ENCODE peak calls at places on chromosomes 11 and 22, in four cellular contexts. A is heart left ventricle, S is Peyer's patch, D is suprapubic skin. R is an unnamed sample.

GRCh38 chr11:23280088-23280487 is 419.8 kb upstream of the CCDC179 start:
- DNase-seq in S (no peak), A (no peak), D (no peak), R (no peak)

GRCh38 chr11:132072044-132072879 is 701.8 kb downstream of the NTM start:
- DNase-seq in A (no peak), D (no peak), S (no peak), R (no peak)

GRCh38 chr22:20205964-20206708 is 55.3 kb upstream of the CCDC188 start:
- DNase-seq in A (peak; percentile 76), S (peak; percentile 73), D (peak; percentile 76), R (no peak)

GRCh38 chr11:6427516-6427915 is 8.6 kb upstream of the APBB1 start:
- DNase-seq in A (no peak), S (no peak), D (no peak), R (no peak)

GRCh38 chr11:65218446-65218845 is 36.7 kb downstream of the CAPN1 start:
- DNase-seq in A (no peak), D (no peak), S (no peak), R (no peak)

GRCh38 chr11:35549787-35550186 is 24.4 kb upstream of the PAMR1 start:
- DNase-seq in S (no peak), D (no peak), A (no peak), R (no peak)

GRCh38 chr22:24156146-24156914 is 25.0 kb upstream of the SUSD2 start:
- DNase-seq in S (peak; percentile 49), A (no peak), D (no peak), R (no peak)

GRCh38 chr22:44247346-44247745 is 65.4 kb downstream of the SHISAL1 start:
- DNase-seq in D (no peak), A (no peak), S (no peak), R (no peak)

GRCh38 chr11:123308077-123308476 is 113.0 kb upstream of the CLMP start:
- DNase-seq in S (no peak), A (peak; percentile 60), D (no peak), R (no peak)

GRCh38 chr11:115623021-115623451 is 118.8 kb upstream of the CADM1 start:
- DNase-seq in D (peak; percentile 79), A (peak; percentile 95), S (peak; percentile 16), R (no peak)

GRCh38 chr22:35642305-35642741 is 5.9 kb upstream of the APOL6 start:
- DNase-seq in S (peak; percentile 4), A (no peak), D (no peak), R (no peak)

GRCh38 chr11:503179-503981 is 3.7 kb downstream of the RNH1 start:
- DNase-seq in S (peak; percentile 49), D (peak; percentile 90), A (peak; percentile 66), R (no peak)

GRCh38 chr11:65124480-65125196 is 2.5 kb downstream of the MRPL49 start:
- DNase-seq in S (no peak), A (no peak), D (peak; percentile 50), R (no peak)

GRCh38 chr11:76939219-76939631 is 78.5 kb downstream of the ACER3 start:
- DNase-seq in D (no peak), S (no peak), A (no peak), R (peak; percentile 84)

GRCh38 chr11:61091373-61092279 is 10.7 kb upstream of the CD5 start:
- DNase-seq in D (no peak), S (peak; percentile 41), A (no peak), R (no peak)

GRCh38 chr11:65558002-65558784 is at the start of gene LTBP3:
- DNase-seq in S (peak; percentile 58), A (peak; percentile 84), D (peak; percentile 83), R (no peak)

GRCh38 chr22:19522190-19522880 is 1.9 kb downstream of the CLDN5 start:
- DNase-seq in S (no peak), D (no peak), A (peak; percentile 69), R (no peak)

GRCh38 chr11:43943931-43944751 is 1.7 kb downstream of the C11orf96 start:
- DNase-seq in D (no peak), A (no peak), S (no peak), R (no peak)

GRCh38 chr11:15692739-15693138 is 578.0 kb downstream of the INSC start:
- DNase-seq in A (no peak), S (no peak), D (no peak), R (no peak)

GRCh38 chr11:35529971-35530495 is 4.6 kb upstream of the PAMR1 start:
- DNase-seq in D (no peak), A (peak; percentile 47), S (no peak), R (no peak)

GRCh38 chr22:45969414-45969799 is 7.6 kb downstream of the WNT7B start:
- DNase-seq in D (no peak), S (no peak), A (no peak), R (no peak)

GRCh38 chr11:129652828-129653227 is 162.8 kb upstream of the TMEM45B start:
- DNase-seq in A (no peak), D (no peak), S (no peak), R (peak; percentile 59)

GRCh38 chr11:133081020-133081419 is 451.3 kb downstream of the OPCML start:
- DNase-seq in D (no peak), S (no peak), A (no peak), R (no peak)

GRCh38 chr22:22871536-22872278 is 15.9 kb upstream of the IGLL5 start:
- DNase-seq in S (no peak), A (no peak), D (no peak), R (no peak)

GRCh38 chr11:105635466-105635865 is 25.6 kb downstream of the GRIA4 start:
- DNase-seq in A (no peak), S (no peak), D (no peak), R (no peak)

GRCh38 chr11:19284881-19285280 is 44.1 kb upstream of the E2F8 start:
- DNase-seq in D (no peak), S (no peak), A (no peak), R (no peak)

GRCh38 chr11:6635082-6635932 is 16.1 kb upstream of the TPP1 start:
- DNase-seq in A (peak; percentile 77), S (no peak), D (no peak), R (no peak)

GRCh38 chr11:96894587-96894986 is 504.8 kb downstream of the JRKL start:
- DNase-seq in A (no peak), D (no peak), S (no peak), R (no peak)

GRCh38 chr22:42296381-42296853 is 26.0 kb upstream of the TCF20 start:
- DNase-seq in D (no peak), S (no peak), A (peak; percentile 45), R (no peak)

GRCh38 chr22:21766933-21767462 is 31.4 kb upstream of the YPEL1 start:
- DNase-seq in A (no peak), D (no peak), S (peak; percentile 46), R (no peak)

GRCh38 chr22:29700949-29701927 is 18.6 kb upstream of the CABP7 start:
- DNase-seq in A (no peak), D (peak; percentile 42), S (no peak), R (no peak)

GRCh38 chr11:9137293-9138132 is 46.1 kb upstream of the SCUBE2 start:
- DNase-seq in D (peak; percentile 79), S (peak; percentile 57), A (peak; percentile 70), R (no peak)

GRCh38 chr11:64040684-64041267 is 5.0 kb downstream of the FLRT1 start:
- DNase-seq in A (no peak), S (no peak), D (no peak), R (no peak)

GRCh38 chr11:110415081-110415480 is 14.7 kb upstream of the FDX1 start:
- DNase-seq in D (no peak), S (no peak), A (no peak), R (no peak)

GRCh38 chr11:128551641-128552335 is 35.6 kb downstream of the ETS1 start:
- DNase-seq in A (no peak), D (no peak), S (peak; percentile 62), R (no peak)

GRCh38 chr11:128552783-128553661 is 34.3 kb downstream of the ETS1 start:
- DNase-seq in A (no peak), D (no peak), S (peak; percentile 80), R (no peak)

GRCh38 chr11:128559496-128560103 is 27.8 kb downstream of the ETS1 start:
- DNase-seq in S (no peak), A (no peak), D (no peak), R (no peak)

GRCh38 chr11:128553662-128554392 is 33.5 kb downstream of the ETS1 start:
- DNase-seq in D (no peak), S (no peak), A (no peak), R (no peak)

GRCh38 chr11:128555606-128556005 is 31.8 kb downstream of the ETS1 start:
- DNase-seq in D (no peak), S (no peak), A (no peak), R (no peak)
- TF ChIP-seq CTCF in D (no peak), S (no peak), A (peak; percentile 49), R (peak; percentile 58)

GRCh38 chr11:113104390-113105251 is 143.4 kb downstream of the NCAM1 start:
- DNase-seq in A (no peak), D (no peak), S (no peak), R (no peak)
- H3K4me3 ChIP-seq in A (no peak overlapping the region), D (no peak overlapping the region), S (no peak overlapping the region), R (no peak overlapping the region)

GRCh38 chr11:94740083-94740974 is 27.8 kb upstream of the AMOTL1 start:
- DNase-seq in D (peak; percentile 79), S (no peak), A (peak; percentile 54), R (no peak)

GRCh38 chr11:94739331-94739730 is 28.8 kb upstream of the AMOTL1 start:
- DNase-seq in S (no peak), D (no peak), A (no peak), R (no peak)

GRCh38 chr11:94738746-94739145 is 29.4 kb upstream of the AMOTL1 start:
- DNase-seq in S (no peak), A (no peak), D (no peak), R (no peak)

GRCh38 chr11:94742645-94743044 is 25.5 kb upstream of the AMOTL1 start:
- DNase-seq in S (no peak), D (no peak), A (no peak), R (no peak)

DNA sequence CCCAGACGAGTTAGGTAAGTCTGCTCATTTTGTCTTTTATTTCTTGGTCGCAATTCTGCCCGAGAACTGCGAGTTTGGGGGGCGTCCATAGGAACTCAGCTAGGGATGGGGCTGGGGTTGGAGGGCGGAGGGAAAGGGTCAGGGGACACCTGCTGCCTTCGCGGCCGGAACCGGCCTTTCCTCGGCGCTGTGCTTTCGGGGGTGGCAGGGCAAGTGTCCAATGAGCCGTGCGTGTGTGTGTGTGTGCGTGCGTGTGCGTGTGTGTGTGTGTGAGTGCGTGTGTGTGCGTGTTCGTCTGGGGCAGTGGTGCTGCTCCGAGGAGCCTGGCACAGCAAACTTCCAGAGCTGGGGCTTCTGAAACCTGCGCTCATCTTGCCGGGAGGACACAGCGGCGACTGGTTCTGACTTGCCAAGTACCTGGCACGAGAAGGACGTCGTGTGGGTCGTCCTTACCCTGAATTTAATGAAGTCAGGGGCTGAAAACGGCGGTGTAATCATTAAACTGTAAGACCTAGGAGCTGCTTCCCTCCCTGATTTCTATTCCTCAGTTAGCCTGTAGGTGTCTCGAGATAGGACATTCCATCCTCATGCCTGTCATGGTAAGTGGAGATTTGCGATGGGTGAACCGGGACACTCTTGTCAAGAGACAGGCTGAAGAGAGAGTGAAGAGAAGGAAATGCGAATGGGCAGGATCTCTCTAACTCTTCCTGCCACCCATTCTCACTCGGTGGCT is 27.0 kb upstream of the AMOTL1 start:
- DNase-seq in S (no peak), D (no peak), A (no peak), R (no peak)
- TF ChIP-seq CTCF in S (peak; percentile 20), D (peak; percentile 57), A (peak; percentile 53), R (peak; percentile 15)

GRCh38 chr22:48432721-48433518 is 1394.8 kb downstream of the BRD1 start:
- DNase-seq in S (no peak), A (no peak), D (peak; percentile 47), R (no peak)
- H3K4me3 ChIP-seq in S (no peak overlapping the region), A (no peak overlapping the region), D (no peak overlapping the region), R (no peak overlapping the region)